ENCODE peak calls at places on chromosomes 11 and 22, in four cellular contexts. L, F, K and I are unnamed samples.

GRCh38 chr22:47918276-47918928 is 1156.0 kb downstream of the TBC1D22A start:
- DNase-seq in L (no peak), F (no peak), K (no peak), I (no peak)

GRCh38 chr11:133827556-133827955 is 17.8 kb downstream of the SPATA19 start:
- DNase-seq in L (no peak), F (no peak), K (no peak), I (no peak)

GRCh38 chr22:37337204-37337943 is 55.1 kb downstream of the CYTH4 start:
- DNase-seq in L (no peak), F (peak), K (no peak), I (peak)

GRCh38 chr11:66316849-66317251 is at the start of gene CD248:
- DNase-seq in L (no peak), F (peak), K (peak), I (no peak)

GRCh38 chr11:125871391-125872137 is 15.9 kb upstream of the HYLS1 start:
- DNase-seq in L (peak), F (peak), K (peak), I (peak)

GRCh38 chr22:21951931-21952465 is 650 bp downstream of the PPM1F start:
- DNase-seq in L (peak), F (peak), K (peak), I (peak)

GRCh38 chr11:116420770-116421528 is 351.8 kb downstream of the BUD13 start:
- DNase-seq in L (peak), F (no peak), K (no peak), I (peak)

GRCh38 chr11:32563600-32563959 is 20.1 kb upstream of the EIF3M start:
- DNase-seq in L (no peak), F (no peak), K (no peak), I (no peak)

GRCh38 chr11:61482513-61482912 is 26.0 kb upstream of the LRRC10B start:
- DNase-seq in L (no peak), F (no peak), K (no peak), I (no peak)

GRCh38 chr11:26992031-26992541 is 1.8 kb upstream of the FIBIN start:
- DNase-seq in L (no peak), F (peak), K (peak), I (peak)

GRCh38 chr11:47394322-47395224 is 13.8 kb upstream of the SLC39A13 start:
- DNase-seq in L (peak), F (peak), K (peak), I (no peak)

GRCh38 chr22:24247011-24247507 is 2.2 kb upstream of the GGT5 start:
- DNase-seq in L (no peak), F (peak), K (no peak), I (no peak)

GRCh38 chr11:43222215-43222614 is 89.6 kb upstream of the API5 start:
- DNase-seq in L (no peak), F (peak), K (no peak), I (peak)

GRCh38 chr11:102620858-102621561 is 4.1 kb downstream of the MMP20 start:
- DNase-seq in L (no peak), F (peak), K (peak), I (peak)

GRCh38 chr11:64004590-64004984 is 18.3 kb downstream of the OTUB1 start:
- DNase-seq in L (no peak), F (peak), K (no peak), I (no peak)

GRCh38 chr11:27215471-27216267 is 147.3 kb downstream of the CCDC34 start:
- DNase-seq in L (peak), F (no peak), K (no peak), I (no peak)

GRCh38 chr11:36057372-36058045 is 113.6 kb downstream of the LDLRAD3 start:
- DNase-seq in L (no peak), F (peak), K (no peak), I (no peak)

GRCh38 chr11:30203850-30204249 is 27.0 kb upstream of the FSHB start:
- DNase-seq in L (no peak), F (no peak), K (no peak), I (no peak)

GRCh38 chr11:35305670-35306382 is 113.5 kb downstream of the SLC1A2 start:
- DNase-seq in L (peak), F (peak), K (peak), I (peak)

GRCh38 chr22:48397531-48398180 is 1430.0 kb downstream of the BRD1 start:
- DNase-seq in L (no peak), F (no peak), K (no peak), I (no peak)

GRCh38 chr22:29690481-29690880 is 29.3 kb upstream of the CABP7 start:
- DNase-seq in L (no peak), F (no peak), K (no peak), I (no peak)

GRCh38 chr22:29692327-29692640 is 27.5 kb upstream of the CABP7 start:
- DNase-seq in L (no peak), F (no peak), K (no peak), I (no peak)

GRCh38 chr22:29691636-29692326 is 28.0 kb upstream of the CABP7 start:
- DNase-seq in L (no peak), F (no peak), K (no peak), I (no peak)

GRCh38 chr22:29689201-29689871 is 30.5 kb upstream of the CABP7 start:
- DNase-seq in L (no peak), F (no peak), K (no peak), I (no peak)

DNA sequence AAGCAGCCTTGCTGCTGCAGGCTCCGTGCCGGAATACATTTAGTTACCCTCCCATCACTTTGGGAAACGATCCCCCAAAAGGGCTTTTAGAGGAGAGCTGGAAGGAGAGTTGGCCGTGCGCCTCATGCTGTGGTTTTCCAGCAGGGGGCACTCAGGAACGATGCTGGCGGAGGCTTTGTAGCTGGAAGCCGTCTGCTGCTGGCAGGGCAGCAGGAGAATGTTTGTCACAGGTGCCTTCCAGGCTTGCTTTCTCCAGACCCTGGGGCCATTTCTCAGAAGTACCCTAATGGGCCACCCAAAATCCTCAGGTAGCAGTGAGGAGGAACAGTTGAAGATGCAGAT is 30.0 kb upstream of the CABP7 start:
- DNase-seq in L (peak), F (peak), K (peak), I (peak)
- TF ChIP-seq CTCF in L (peak), F (peak), K (peak), I (peak)

GRCh38 chr11:68354181-68354872 is 41.9 kb downstream of the LRP5 start:
- DNase-seq in L (peak), F (peak), K (peak), I (peak)
- H3K4me3 ChIP-seq in L (no peak), F (no peak), K (peak), I (no peak)

DNA sequence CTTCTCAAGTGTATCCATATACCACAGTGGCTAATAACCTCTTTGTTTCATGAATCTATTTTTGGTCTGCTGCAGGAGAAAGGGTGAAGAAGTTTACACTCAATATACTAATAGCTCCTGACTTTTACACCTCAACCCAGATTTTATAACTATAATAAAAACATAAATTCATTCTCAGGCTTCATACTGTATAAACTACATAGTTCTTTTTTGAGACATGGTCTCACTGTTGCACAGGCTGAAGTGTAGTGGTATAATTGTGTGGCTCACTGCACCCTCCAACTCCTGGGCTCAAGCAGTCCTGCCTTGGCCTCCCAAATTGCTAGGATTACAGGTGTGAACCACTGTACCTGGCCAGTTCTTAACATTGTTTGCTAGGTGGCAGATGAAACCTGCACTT is 17.8 kb upstream of the CCDC179 start:
- DNase-seq in L (no peak), F (no peak), K (no peak), I (no peak)
- TF ChIP-seq CTCF in L (no peak), F (no peak), K (no peak), I (no peak)

GRCh38 chr22:39312410-39312809 is 7.0 kb downstream of the RPL3 start:
- DNase-seq in L (no peak), F (no peak), K (no peak), I (no peak)

GRCh38 chr22:39311592-39312400 is 7.6 kb downstream of the RPL3 start:
- DNase-seq in L (no peak), F (peak), K (no peak), I (peak)

GRCh38 chr22:39314251-39314971 is 5.0 kb downstream of the RPL3 start:
- DNase-seq in L (no peak), F (no peak), K (no peak), I (no peak)

GRCh38 chr22:39315389-39315788 is 4.0 kb downstream of the RPL3 start:
- DNase-seq in L (no peak), F (no peak), K (no peak), I (no peak)

DNA sequence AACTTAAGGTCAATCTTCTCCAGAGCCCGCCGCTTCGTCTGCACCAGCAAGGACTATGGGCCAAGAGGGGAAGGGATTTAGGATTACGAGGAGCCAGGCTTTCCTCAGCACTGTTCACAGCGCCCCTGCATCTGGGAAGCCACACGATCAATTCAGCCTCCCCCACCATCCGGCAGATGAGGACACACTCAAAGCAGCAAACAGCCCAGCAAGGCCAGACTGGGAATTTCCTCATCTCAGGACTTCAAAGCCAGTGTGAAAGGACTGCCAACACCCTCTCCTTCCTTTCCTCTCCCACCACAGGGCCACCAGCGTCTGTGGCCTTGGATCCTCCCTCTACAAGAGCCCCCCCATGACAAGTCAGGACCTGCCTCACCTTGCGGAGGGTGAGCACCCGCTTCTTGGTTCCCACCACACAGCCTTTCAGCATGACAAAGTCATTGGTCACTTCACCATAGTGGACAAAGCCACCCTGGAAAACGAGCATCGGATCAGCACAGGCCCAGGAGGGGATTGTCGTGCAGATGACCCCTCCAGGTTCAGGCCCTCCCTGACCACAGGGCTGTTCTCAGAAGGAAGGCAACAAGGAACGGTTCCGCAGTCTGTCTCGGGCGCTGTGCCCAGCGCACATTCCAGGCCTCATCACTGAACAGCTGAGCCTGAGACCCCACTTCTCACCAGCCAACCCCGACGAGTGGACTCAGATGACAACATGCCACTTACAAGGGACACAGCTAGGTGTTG is 6.0 kb downstream of the RPL3 start:
- DNase-seq in L (no peak), F (no peak), K (no peak), I (no peak)
- H3K4me3 ChIP-seq in L (no peak), F (no peak), K (no peak), I (no peak)